ENCODE peak calls at places on chromosomes 7 and 10, in seven cellular contexts. X, C, I, Y, N, L and F are unnamed samples.

GRCh38 chr7:78587443-78588044 is 789.0 kb downstream of the PHTF2 start:
- DNase-seq in X (no peak), C (no peak), I (no peak), Y (peak), N (no peak), L (peak), F (no peak)

GRCh38 chr7:104979167-104979841 is 34.7 kb upstream of the KMT2E start:
- DNase-seq in X (no peak), C (no peak), I (no peak), Y (peak), N (peak), L (peak), F (peak)

GRCh38 chr7:157004050-157004838 is 6.2 kb downstream of the MNX1 start:
- DNase-seq in X (no peak), C (no peak), I (no peak), Y (no peak), N (no peak), L (peak), F (no peak)

GRCh38 chr10:58302259-58302658 is 32.5 kb upstream of the UBE2D1 start:
- DNase-seq in X (no peak), C (no peak), I (no peak), Y (no peak), N (no peak), L (no peak), F (no peak)

GRCh38 chr7:22954251-22954650 is 59.7 kb downstream of the HYCC1 start:
- DNase-seq in X (no peak), C (no peak), I (no peak), Y (no peak), N (no peak), L (no peak), F (no peak)

GRCh38 chr7:13841284-13841683 is 148.2 kb downstream of the ETV1 start:
- DNase-seq in X (no peak), C (no peak), I (no peak), Y (no peak), N (no peak), L (no peak), F (no peak)

GRCh38 chr7:98462926-98463325 is 62.0 kb upstream of the BAIAP2L1 start:
- DNase-seq in X (no peak), C (no peak), I (no peak), Y (no peak), N (no peak), L (no peak), F (no peak)

GRCh38 chr7:93205046-93205445 is 21.2 kb downstream of the HEPACAM2 start:
- DNase-seq in X (no peak), C (no peak), I (no peak), Y (no peak), N (no peak), L (no peak), F (no peak)

GRCh38 chr7:24842449-24843241 is 85.4 kb upstream of the GSDME start:
- DNase-seq in X (no peak), C (no peak), I (no peak), Y (no peak), N (no peak), L (peak), F (no peak)